ENCODE peak calls at places on chromosomes 7 and 10, in nine cellular contexts. B is cardiac muscle cell, C is PC-9, D is breast epithelium, G is mesenchymal stem cell, M is uterus, T is WERI-Rb-1, I is right lobe of liver, H is DND-41. X is an unnamed sample.

GRCh38 chr10:30718877-30719268 is 89.3 kb upstream of the LYZL2 start:
- DNase-seq in B (no peak), C (peak), D (no peak), G (no peak), M (no peak), T (no peak), I (no peak), H (no peak), X (no peak)

GRCh38 chr10:110355922-110356627 is 51.4 kb upstream of the SMNDC1 start:
- DNase-seq in B (no peak), C (no peak), D (no peak), G (no peak), M (no peak), T (no peak), I (no peak), H (no peak), X (no peak)

GRCh38 chr7:72028267-72028666 is 383.9 kb downstream of the CALN1 start:
- DNase-seq in B (no peak), C (no peak), D (no peak), G (no peak), M (no peak), T (no peak), I (no peak), H (no peak), X (no peak)

GRCh38 chr10:14386202-14386593 is 55.5 kb upstream of the FRMD4A start:
- DNase-seq in B (no peak), C (peak), D (no peak), G (peak), M (no peak), T (no peak), I (no peak), H (no peak), X (no peak)

GRCh38 chr10:122999347-122999746 is 9.2 kb downstream of the IKZF5 start:
- DNase-seq in B (no peak), C (no peak), D (no peak), G (peak), M (no peak), T (no peak), I (no peak), H (no peak), X (no peak)

GRCh38 chr10:68007356-68007755 is 67.7 kb downstream of the HERC4 start:
- DNase-seq in B (no peak), C (no peak), D (no peak), G (no peak), M (no peak), T (no peak), I (no peak), H (no peak), X (no peak)

GRCh38 chr10:133456041-133456951 is 2.6 kb downstream of the SCART1 start:
- DNase-seq in B (no peak), C (no peak), D (peak), G (no peak), M (no peak), T (no peak), I (no peak), H (no peak), X (no peak)

GRCh38 chr7:53326634-53327033 is 291.2 kb downstream of the POM121L12 start:
- DNase-seq in B (no peak), C (no peak), D (no peak), G (no peak), M (no peak), T (no peak), I (no peak), H (no peak), X (no peak)

GRCh38 chr7:102287082-102287464 is 405 bp downstream of the SH2B2 start:
- DNase-seq in B (peak), C (no peak), D (no peak), G (no peak), M (no peak), T (no peak), I (peak), H (no peak), X (no peak)

GRCh38 chr7:27115161-27116018 is 12.9 kb upstream of the HOXA2 start:
- DNase-seq in B (no peak), C (peak), D (no peak), G (peak), M (no peak), T (no peak), I (no peak), H (no peak), X (no peak)

GRCh38 chr7:76149847-76150691 is 51.6 kb upstream of the SRRM3 start:
- DNase-seq in B (no peak), C (no peak), D (no peak), G (no peak), M (no peak), T (no peak), I (no peak), H (no peak), X (no peak)

GRCh38 chr10:84076540-84077195 is 62.6 kb upstream of the GHITM start:
- DNase-seq in B (no peak), C (no peak), D (no peak), G (peak), M (peak), T (peak), I (no peak), H (peak), X (peak)

GRCh38 chr10:104274762-104275721 is 6.1 kb downstream of the GSTO2 start:
- DNase-seq in B (peak), C (peak), D (no peak), G (no peak), M (no peak), T (no peak), I (peak), H (no peak), X (no peak)

GRCh38 chr7:155090647-155091046 is 20.5 kb downstream of the HTR5A start:
- DNase-seq in B (no peak), C (no peak), D (no peak), G (no peak), M (no peak), T (no peak), I (no peak), H (peak), X (peak)

GRCh38 chr7:888081-889024 is 12.0 kb downstream of the GET4 start:
- DNase-seq in B (no peak), C (no peak), D (no peak), G (no peak), M (no peak), T (no peak), I (peak), H (no peak), X (no peak)

GRCh38 chr10:44650576-44651394 is 260.4 kb upstream of the TMEM72 start:
- DNase-seq in B (no peak), C (no peak), D (no peak), G (no peak), M (peak), T (no peak), I (no peak), H (no peak), X (no peak)

GRCh38 chr10:61063911-61064310 is 119.9 kb upstream of the RHOBTB1 start:
- DNase-seq in B (no peak), C (no peak), D (no peak), G (no peak), M (no peak), T (no peak), I (no peak), H (no peak), X (no peak)

GRCh38 chr10:112025228-112025627 is 158.3 kb downstream of the GPAM start:
- DNase-seq in B (no peak), C (no peak), D (no peak), G (no peak), M (no peak), T (no peak), I (no peak), H (no peak), X (no peak)

GRCh38 chr10:124827474-124827873 is 25.9 kb downstream of the ABRAXAS2 start:
- DNase-seq in B (no peak), C (no peak), D (no peak), G (peak), M (peak), T (no peak), I (no peak), H (no peak), X (peak)

GRCh38 chr10:67923551-67923950 is 39.1 kb downstream of the SIRT1 start:
- DNase-seq in B (no peak), C (no peak), D (no peak), G (no peak), M (no peak), T (no peak), I (no peak), H (no peak), X (no peak)

GRCh38 chr7:142606081-142606480 is 143.2 kb upstream of the PRSS1 start:
- DNase-seq in B (no peak), C (no peak), D (no peak), G (no peak), M (no peak), T (no peak), I (no peak), H (no peak), X (no peak)

GRCh38 chr7:21771906-21772610 is 173.6 kb downstream of the CDCA7L start:
- DNase-seq in B (peak), C (no peak), D (no peak), G (no peak), M (no peak), T (no peak), I (no peak), H (no peak), X (no peak)

GRCh38 chr10:13654846-13655245 is 68.1 kb downstream of the PRPF18 start:
- DNase-seq in B (no peak), C (no peak), D (no peak), G (no peak), M (no peak), T (no peak), I (no peak), H (no peak), X (no peak)

GRCh38 chr10:64840341-64840740 is 1319.1 kb downstream of the REEP3 start:
- DNase-seq in B (no peak), C (no peak), D (no peak), G (no peak), M (no peak), T (no peak), I (no peak), H (no peak), X (no peak)

GRCh38 chr7:119252962-119253361 is 1020.0 kb upstream of the KCND2 start:
- DNase-seq in B (no peak), C (no peak), D (no peak), G (no peak), M (no peak), T (no peak), I (no peak), H (no peak), X (no peak)

GRCh38 chr7:145797507-145797906 is 319.1 kb upstream of the CNTNAP2 start:
- DNase-seq in B (no peak), C (no peak), D (no peak), G (no peak), M (no peak), T (no peak), I (no peak), H (no peak), X (no peak)

GRCh38 chr7:13724631-13725566 is 264.6 kb downstream of the ETV1 start:
- DNase-seq in B (no peak), C (no peak), D (no peak), G (no peak), M (no peak), T (no peak), I (no peak), H (no peak), X (no peak)

GRCh38 chr10:6140141-6140841 is 51.5 kb downstream of the RBM17 start:
- DNase-seq in B (no peak), C (no peak), D (no peak), G (no peak), M (no peak), T (no peak), I (no peak), H (peak), X (peak)

GRCh38 chr7:154841731-154842331 is 161.1 kb downstream of the PAXIP1 start:
- DNase-seq in B (peak), C (no peak), D (no peak), G (peak), M (no peak), T (no peak), I (no peak), H (no peak), X (no peak)

GRCh38 chr7:43834463-43835251 is 34.7 kb downstream of the MRPS24 start:
- DNase-seq in B (no peak), C (no peak), D (no peak), G (peak), M (no peak), T (no peak), I (no peak), H (peak), X (peak)

GRCh38 chr10:2665772-2666171 is 401.6 kb upstream of the PFKP start:
- DNase-seq in B (no peak), C (no peak), D (no peak), G (no peak), M (no peak), T (no peak), I (no peak), H (no peak), X (no peak)

GRCh38 chr7:46982928-46983327 is 599.0 kb downstream of the TNS3 start:
- DNase-seq in B (no peak), C (no peak), D (no peak), G (no peak), M (no peak), T (no peak), I (no peak), H (no peak), X (no peak)

GRCh38 chr7:134789967-134790685 is 10.7 kb downstream of the CALD1 start:
- DNase-seq in B (peak), C (no peak), D (no peak), G (peak), M (peak), T (no peak), I (no peak), H (no peak), X (no peak)
- H3K4me3 ChIP-seq in B (no peak), C (no peak), D (no peak), G (peak), M (no peak), T (no peak), I (no peak), H (no peak), X (no peak)

GRCh38 chr10:107148906-107149305 is 15.6 kb downstream of the SORCS1 start:
- DNase-seq in B (no peak), C (no peak), D (no peak), G (no peak), M (no peak), T (no peak), I (no peak), H (no peak), X (no peak)

GRCh38 chr10:107157071-107157470 is 7.4 kb downstream of the SORCS1 start:
- DNase-seq in B (no peak), C (no peak), D (no peak), G (no peak), M (no peak), T (no peak), I (no peak), H (no peak), X (no peak)

GRCh38 chr10:107152087-107152486 is 12.4 kb downstream of the SORCS1 start:
- DNase-seq in B (no peak), C (no peak), D (no peak), G (no peak), M (no peak), T (no peak), I (no peak), H (no peak), X (no peak)
- H3K4me3 ChIP-seq in B (no peak), C (no peak), D (no peak), G (no peak), M (no peak), T (no peak), I (no peak), H (no peak), X (no peak)

DNA sequence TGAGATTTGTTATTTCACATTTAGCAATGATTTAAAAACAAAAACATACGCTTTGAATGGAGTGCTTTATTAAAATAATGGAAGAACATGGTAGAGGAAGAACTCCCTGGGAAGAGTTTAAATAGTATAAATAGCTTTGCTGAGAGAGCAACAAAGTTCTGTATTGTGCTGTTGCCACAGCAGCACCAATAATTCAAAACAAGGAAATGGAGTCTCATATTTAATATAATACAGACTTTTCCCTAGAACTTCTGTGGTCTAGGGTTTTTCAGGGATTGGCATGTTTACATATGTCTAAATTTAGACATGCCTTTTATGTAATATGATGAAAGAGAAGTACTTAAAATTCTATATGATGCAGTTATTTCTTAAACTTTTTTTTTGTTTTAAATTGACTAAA is 217.2 kb upstream of the HDAC9 start:
- DNase-seq in B (no peak), C (no peak), D (no peak), G (no peak), M (no peak), T (no peak), I (no peak), H (no peak), X (no peak)
- H3K4me3 ChIP-seq in B (no peak), C (no peak), D (no peak), G (no peak), M (no peak), T (no peak), I (no peak), H (no peak), X (no peak)

GRCh38 chr7:5822742-5823503 is 41.5 kb upstream of the RNF216 start:
- DNase-seq in B (peak), C (peak), D (peak), G (peak), M (peak), T (peak), I (peak), H (peak), X (peak)
- H3K4me3 ChIP-seq in B (peak), C (peak), D (peak), G (peak), M (peak), T (peak), I (peak), H (peak), X (peak)

DNA sequence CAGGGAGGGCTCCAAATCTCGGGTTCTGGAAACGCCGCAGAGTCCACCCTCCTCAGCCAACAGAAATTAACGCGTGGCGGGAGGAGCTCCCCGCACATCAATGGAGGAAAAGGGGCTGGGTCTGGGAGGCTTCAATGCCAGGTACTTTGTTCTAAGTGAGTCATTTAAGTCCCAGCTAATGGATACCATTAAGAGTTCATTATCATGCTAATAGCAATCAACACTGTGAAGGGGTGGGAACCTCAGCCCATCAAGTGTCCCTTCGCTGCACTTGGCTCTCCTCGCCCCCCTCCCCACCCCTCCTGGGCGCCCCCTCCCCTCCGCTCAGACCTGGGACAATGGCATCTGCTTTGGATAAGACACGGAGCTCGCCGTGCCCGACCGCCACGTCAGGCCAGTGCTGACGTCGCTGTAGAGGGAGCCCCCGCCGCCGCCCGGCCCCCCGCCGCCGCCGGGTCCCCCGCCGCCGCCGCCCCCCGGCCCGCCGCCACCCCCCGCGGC is 3.0 kb downstream of the FZD8 start:
- DNase-seq in B (peak), C (no peak), D (no peak), G (peak), M (no peak), T (no peak), I (no peak), H (no peak), X (no peak)
- H3K4me3 ChIP-seq in B (peak), C (no peak), D (peak), G (no peak), M (no peak), T (peak), I (no peak), H (no peak), X (no peak)

DNA sequence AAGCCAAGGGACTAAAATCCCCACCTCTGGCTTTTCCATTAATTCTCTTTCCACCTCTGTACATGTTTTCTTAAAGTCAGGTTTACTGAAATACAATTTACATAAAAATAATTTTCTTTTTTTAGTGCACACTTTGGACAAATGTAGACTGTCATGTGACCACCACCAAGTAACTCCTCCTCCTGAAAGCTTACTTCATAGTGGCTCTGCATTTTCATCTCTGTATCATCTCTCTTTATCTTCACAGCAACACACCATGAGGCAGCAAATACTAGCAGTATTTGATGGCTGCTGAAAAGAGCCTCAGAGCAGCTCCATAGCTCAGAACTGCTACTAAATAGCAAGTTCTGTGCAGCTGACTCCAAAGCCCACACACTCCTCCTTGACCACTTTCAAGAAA is 17.3 kb downstream of the WDFY4 start:
- DNase-seq in B (no peak), C (no peak), D (no peak), G (no peak), M (no peak), T (no peak), I (no peak), H (no peak), X (no peak)
- H3K4me3 ChIP-seq in B (no peak), C (no peak), D (no peak), G (no peak), M (no peak), T (no peak), I (no peak), H (no peak), X (no peak)

DNA sequence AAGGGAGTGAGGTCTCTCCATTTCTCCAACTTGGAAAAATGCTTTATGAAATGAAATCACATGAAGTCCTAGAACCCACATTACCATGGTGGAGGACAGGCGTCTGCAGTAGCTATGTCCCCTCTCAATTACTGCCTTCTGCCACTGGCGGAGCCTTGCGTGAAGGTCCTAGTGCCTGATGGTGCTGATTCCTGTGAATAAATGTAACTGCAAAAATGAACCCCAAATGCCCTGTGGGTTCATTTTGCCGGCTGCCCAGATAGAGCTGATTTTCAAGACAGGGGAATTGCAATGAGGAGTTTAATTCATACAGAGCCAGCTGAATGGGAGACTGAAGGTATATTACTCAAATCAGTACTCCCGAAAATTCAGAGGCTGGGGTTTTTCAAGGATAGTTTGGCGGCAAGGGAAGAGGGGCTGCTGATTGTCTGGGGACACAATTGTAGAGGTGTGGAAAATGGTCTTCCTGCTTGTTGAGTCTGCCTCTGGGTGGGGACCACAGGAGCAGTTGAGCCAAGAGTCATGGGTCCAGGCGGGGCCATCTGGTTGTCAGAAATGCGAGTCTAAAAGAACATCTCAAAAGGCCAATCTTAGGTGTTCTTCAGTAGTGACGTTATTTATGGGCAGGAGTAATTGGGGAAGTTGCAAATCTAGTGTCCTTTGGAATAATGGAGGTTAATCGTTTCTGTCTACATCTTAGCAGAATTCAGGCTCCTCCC is 13.5 kb downstream of the PRF1 start:
- DNase-seq in B (no peak), C (no peak), D (no peak), G (no peak), M (no peak), T (no peak), I (no peak), H (no peak), X (no peak)
- H3K4me3 ChIP-seq in B (no peak), C (no peak), D (no peak), G (no peak), M (no peak), T (no peak), I (no peak), H (no peak), X (no peak)

GRCh38 chr7:7695418-7695817 is 23.0 kb downstream of the RPA3 start:
- DNase-seq in B (no peak), C (no peak), D (no peak), G (peak), M (no peak), T (no peak), I (no peak), H (no peak), X (no peak)
- H3K4me3 ChIP-seq in B (no peak), C (no peak), D (no peak), G (no peak), M (no peak), T (no peak), I (no peak), H (no peak), X (no peak)